ENCODE peak calls at places on chromosomes 12 and 14, in nine cellular contexts. K, A, G, M, U, I, P, D and T are unnamed samples.

GRCh38 chr12:117490130-117490529 is 128.7 kb upstream of the NOS1 start:
- DNase-seq in K (no peak), A (no peak), G (no peak), M (no peak), U (no peak), I (no peak), P (no peak), D (no peak), T (no peak)

GRCh38 chr12:24933694-24934407 is 15.1 kb downstream of the BCAT1 start:
- DNase-seq in K (no peak), A (no peak), G (peak; percentile 52), M (no peak), U (no peak), I (no peak), P (no peak), D (no peak), T (no peak)

GRCh38 chr14:34122650-34123049 is 171.8 kb upstream of the EGLN3 start:
- DNase-seq in K (no peak), A (no peak), G (no peak), M (no peak), U (no peak), I (no peak), P (no peak), D (no peak), T (no peak)

GRCh38 chr12:127690161-127690560 is 576.8 kb upstream of the TMEM132C start:
- DNase-seq in K (peak; percentile 13), A (no peak), G (no peak), M (no peak), U (no peak), I (no peak), P (no peak), D (no peak), T (no peak)

GRCh38 chr12:108333898-108334699 is 5.0 kb downstream of the CMKLR1 start:
- DNase-seq in K (no peak), A (no peak), G (no peak), M (no peak), U (no peak), I (peak; percentile 53), P (no peak), D (peak; percentile 34), T (no peak)

GRCh38 chr12:94405378-94406116 is 54.1 kb downstream of the CEP83 start:
- DNase-seq in K (no peak), A (no peak), G (no peak), M (no peak), U (no peak), I (no peak), P (no peak), D (no peak), T (no peak)

GRCh38 chr14:97295108-97295710 is 498.0 kb downstream of the VRK1 start:
- DNase-seq in K (no peak), A (no peak), G (no peak), M (no peak), U (no peak), I (no peak), P (no peak), D (no peak), T (no peak)

GRCh38 chr12:29518407-29518806 is 20.9 kb upstream of the OVCH1 start:
- DNase-seq in K (no peak), A (no peak), G (no peak), M (no peak), U (no peak), I (no peak), P (no peak), D (no peak), T (no peak)

GRCh38 chr12:104715562-104716182 is 242.4 kb downstream of the SLC41A2 start:
- DNase-seq in K (no peak), A (no peak), G (no peak), M (no peak), U (no peak), I (no peak), P (no peak), D (no peak), T (no peak)

GRCh38 chr14:98411154-98411553 is 860.8 kb downstream of the BCL11B start:
- DNase-seq in K (no peak), A (no peak), G (no peak), M (no peak), U (no peak), I (no peak), P (no peak), D (no peak), T (no peak)

GRCh38 chr12:57093412-57094193 is 4.7 kb downstream of the NAB2 start:
- DNase-seq in K (peak; percentile 70), A (peak; percentile 83), G (peak; percentile 93), M (peak; percentile 75), U (peak; percentile 71), I (peak; percentile 74), P (peak; percentile 78), D (peak; percentile 95), T (peak; percentile 91)

DNA sequence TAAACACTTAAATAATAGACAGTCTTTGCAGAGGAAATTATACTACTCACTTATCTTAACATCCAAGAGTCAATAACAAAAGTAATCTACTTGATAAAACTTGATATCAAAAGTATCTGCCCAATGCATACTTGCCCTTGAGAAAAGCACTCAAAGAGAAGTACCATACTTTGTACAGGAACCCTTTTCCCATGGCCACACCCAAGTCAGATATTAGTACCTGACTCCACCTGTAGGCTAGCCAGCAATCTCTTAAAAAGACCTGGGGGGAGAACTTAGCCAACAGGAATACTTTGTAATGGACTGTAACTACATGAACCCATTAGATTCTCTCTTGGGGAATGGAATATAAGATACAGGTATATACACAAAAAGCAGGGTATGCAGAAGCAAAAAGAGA is 99.6 kb upstream of the HECTD1 start:
- DNase-seq in K (no peak), A (no peak), G (no peak), M (no peak), U (no peak), I (no peak), P (no peak), D (no peak), T (no peak)
- H3K27ac ChIP-seq in K (no peak overlapping the region), A (no peak overlapping the region), G (no peak overlapping the region), M (no peak overlapping the region), U (no peak overlapping the region), I (no peak overlapping the region), P (no peak overlapping the region), D (no peak overlapping the region), T (no peak overlapping the region)

GRCh38 chr14:89810101-89810500 is 144.4 kb downstream of the EFCAB11 start:
- DNase-seq in K (no peak), A (no peak), G (no peak), M (no peak), U (no peak), I (no peak), P (no peak), D (no peak), T (no peak)

GRCh38 chr14:89813485-89814080 is 140.9 kb downstream of the EFCAB11 start:
- DNase-seq in K (peak; percentile 42), A (no peak), G (no peak), M (no peak), U (no peak), I (peak; percentile 95), P (no peak), D (peak; percentile 84), T (no peak)

DNA sequence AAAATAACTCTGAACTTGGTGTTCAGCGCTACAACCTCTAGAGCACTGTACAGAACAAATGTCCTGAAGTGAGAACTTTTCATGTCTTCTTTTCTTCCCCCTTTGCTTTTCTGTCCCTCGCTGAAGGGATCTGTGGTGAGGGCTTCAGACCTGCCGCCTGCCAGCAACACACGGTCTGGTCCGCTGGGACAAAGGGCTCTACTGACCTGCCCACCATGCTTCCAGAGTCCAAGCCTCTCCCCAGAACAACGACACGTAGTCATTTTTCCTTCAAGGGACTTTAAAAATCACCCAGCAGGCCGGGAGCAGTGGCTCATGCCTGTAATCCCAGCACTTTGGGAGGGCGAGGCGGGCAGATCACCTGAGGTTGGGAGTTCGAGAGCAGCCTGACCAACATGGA is 140.4 kb downstream of the EFCAB11 start:
- DNase-seq in K (no peak), A (no peak), G (no peak), M (no peak), U (no peak), I (no peak), P (no peak), D (no peak), T (no peak)
- H3K4me3 ChIP-seq in K (no peak overlapping the region), A (no peak overlapping the region), G (no peak overlapping the region), M (no peak overlapping the region), U (peak overlapping the region; percentile 60), I (peak overlapping the region; percentile 9), P (peak overlapping the region; percentile 24), D (no peak overlapping the region), T (no peak overlapping the region)

GRCh38 chr12:50082644-50083043 is 2.5 kb upstream of the SMARCD1 start:
- DNase-seq in K (no peak), A (no peak), G (no peak), M (no peak), U (no peak), I (no peak), P (no peak), D (no peak), T (no peak)
- H3K27ac ChIP-seq in K (no peak overlapping the region), A (no peak overlapping the region), G (no peak overlapping the region), M (no peak overlapping the region), U (no peak overlapping the region), I (no peak overlapping the region), P (no peak overlapping the region), D (no peak overlapping the region), T (no peak overlapping the region)

DNA sequence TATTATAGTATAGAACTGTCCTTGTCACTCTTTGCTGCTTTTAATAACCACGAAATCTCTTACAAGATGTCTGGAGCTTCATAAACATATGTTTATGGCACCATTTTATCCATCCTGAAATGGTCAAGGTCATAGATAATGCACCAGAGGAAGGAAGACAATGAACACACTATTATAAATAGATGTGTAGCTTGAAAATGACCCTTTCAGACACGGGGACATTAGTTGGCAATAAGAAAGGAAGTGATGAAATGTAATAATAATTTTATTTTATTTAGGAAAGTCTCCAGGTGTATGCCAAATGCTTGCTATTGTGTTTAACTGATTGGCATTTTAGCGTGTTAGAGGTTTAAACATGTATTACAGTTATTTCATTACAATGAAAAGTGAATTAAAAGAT is 36.8 kb upstream of the SLC38A2 start:
- DNase-seq in K (no peak), A (no peak), G (no peak), M (no peak), U (no peak), I (no peak), P (no peak), D (no peak), T (no peak)
- H3K4me3 ChIP-seq in K (no peak overlapping the region), A (no peak overlapping the region), G (no peak overlapping the region), M (no peak overlapping the region), U (no peak overlapping the region), I (no peak overlapping the region), P (no peak overlapping the region), D (no peak overlapping the region), T (no peak overlapping the region)

GRCh38 chr12:5259523-5259922 is 172.4 kb upstream of the NTF3 start:
- DNase-seq in K (no peak), A (no peak), G (no peak), M (no peak), U (no peak), I (no peak), P (no peak), D (no peak), T (no peak)
- H3K27ac ChIP-seq in K (no peak overlapping the region), A (no peak overlapping the region), G (no peak overlapping the region), M (no peak overlapping the region), U (no peak overlapping the region), I (no peak overlapping the region), P (no peak overlapping the region), D (no peak overlapping the region), T (no peak overlapping the region)

GRCh38 chr12:71440393-71441349 is 1.1 kb downstream of the LGR5 start:
- DNase-seq in K (peak; percentile 18), A (no peak), G (no peak), M (no peak), U (no peak), I (no peak), P (no peak), D (peak; percentile 72), T (no peak)
- H3K4me3 ChIP-seq in K (peak overlapping the region; percentile 32), A (peak overlapping the region; percentile 63), G (no peak overlapping the region), M (peak overlapping the region; percentile 47), U (peak overlapping the region; percentile 79), I (peak overlapping the region; percentile 57), P (peak overlapping the region; percentile 55), D (peak overlapping the region; percentile 44), T (peak overlapping the region; percentile 32)